ENCODE peak calls at places on chromosome 1, in nine cellular contexts. F, X, B, J, N, V, A, H and M are unnamed samples.

GRCh38 chr1:13899856-13900255 is 199.9 kb downstream of the PRDM2 start:
- DNase-seq in F (no peak), N (no peak), B (no peak), H (no peak), J (no peak), V (peak), A (peak), X (no peak), M (no peak)

GRCh38 chr1:78229344-78229743 is 183.6 kb downstream of the GIPC2 start:
- DNase-seq in X (no peak), J (no peak), H (no peak), V (peak), F (peak), B (no peak), A (peak), N (no peak), M (no peak)

GRCh38 chr1:85321237-85321964 is 45.0 kb upstream of the BCL10 start:
- DNase-seq in F (peak), H (no peak), N (no peak), X (no peak), V (no peak), J (no peak), B (no peak), A (peak), M (no peak)

GRCh38 chr1:235730007-235730406 is 80.4 kb upstream of the GNG4 start:
- DNase-seq in N (no peak), X (no peak), F (no peak), J (no peak), H (no peak), B (no peak), A (no peak), V (no peak), M (no peak)

GRCh38 chr1:94236630-94237290 is 624 bp downstream of the ARHGAP29 start:
- DNase-seq in H (no peak), F (peak), N (no peak), A (peak), X (no peak), J (no peak), B (no peak), V (peak), M (no peak)

GRCh38 chr1:222054416-222054815 is 312.5 kb upstream of the DUSP10 start:
- DNase-seq in B (no peak), A (no peak), V (no peak), J (no peak), F (no peak), H (no peak), X (no peak), N (no peak), M (no peak)

GRCh38 chr1:237108299-237109040 is 66.5 kb downstream of the RYR2 start:
- DNase-seq in N (no peak), J (no peak), H (no peak), V (no peak), X (no peak), A (no peak), B (no peak), F (no peak), M (no peak)

GRCh38 chr1:33383974-33384767 is 46.7 kb downstream of the PHC2 start:
- DNase-seq in J (no peak), A (peak), H (no peak), N (no peak), B (no peak), X (no peak), V (peak), F (peak), M (no peak)

GRCh38 chr1:5950994-5951749 is 41.1 kb downstream of the NPHP4 start:
- DNase-seq in X (no peak), N (no peak), V (no peak), H (no peak), J (no peak), B (no peak), A (no peak), F (no peak), M (no peak)

GRCh38 chr1:199161319-199161680 is 522.5 kb downstream of the PTPRC start:
- DNase-seq in F (no peak), H (no peak), B (no peak), J (no peak), X (no peak), A (no peak), N (no peak), V (no peak), M (no peak)